ENCODE peak calls at places on chromosome 18, in five cellular contexts. T is HEK293T, I is HepG2, D is H1, F is NT2/D1. V is an unnamed sample.

GRCh38 chr18:29123706-29124530 is 947.0 kb upstream of the CDH2 start:
- DNase-seq in T (no peak), I (no peak), D (no peak), F (no peak), V (no peak)

GRCh38 chr18:33181016-33181415 is 259.5 kb downstream of the CCDC178 start:
- DNase-seq in T (no peak), I (no peak), D (no peak), F (no peak), V (no peak)

GRCh38 chr18:55794288-55795052 is 206.5 kb upstream of the TCF4 start:
- DNase-seq in T (no peak), I (no peak), D (no peak), F (no peak), V (no peak)

GRCh38 chr18:79182047-79182713 is 113.0 kb downstream of the ATP9B start:
- DNase-seq in T (no peak), I (no peak), D (no peak), F (peak), V (no peak)

GRCh38 chr18:9814431-9814830 is 71.3 kb upstream of the TXNDC2 start:
- DNase-seq in T (no peak), I (peak), D (no peak), F (no peak), V (no peak)

GRCh38 chr18:50632895-50633515 is 73.1 kb downstream of the MAPK4 start:
- DNase-seq in T (no peak), I (no peak), D (no peak), F (no peak), V (no peak)

GRCh38 chr18:74252032-74252380 is 39.8 kb downstream of the CYB5A start:
- DNase-seq in T (no peak), I (no peak), D (no peak), F (no peak), V (no peak)

GRCh38 chr18:48816554-48816953 is 134.2 kb downstream of the SMAD7 start:
- DNase-seq in T (no peak), I (no peak), D (no peak), F (no peak), V (no peak)

GRCh38 chr18:58605027-58606020 is 23.6 kb downstream of the ALPK2 start:
- DNase-seq in T (no peak), I (peak), D (no peak), F (no peak), V (peak)
- TF ChIP-seq SUZ12 in T (no peak), I (no peak), D (no peak), F (no peak), V (no peak)

GRCh38 chr18:43719264-43719795 is 442.0 kb upstream of the SYT4 start:
- DNase-seq in T (no peak), I (no peak), D (no peak), F (no peak), V (no peak)
- TF ChIP-seq SUZ12 in T (no peak), I (no peak), D (no peak), F (no peak), V (no peak)

DNA sequence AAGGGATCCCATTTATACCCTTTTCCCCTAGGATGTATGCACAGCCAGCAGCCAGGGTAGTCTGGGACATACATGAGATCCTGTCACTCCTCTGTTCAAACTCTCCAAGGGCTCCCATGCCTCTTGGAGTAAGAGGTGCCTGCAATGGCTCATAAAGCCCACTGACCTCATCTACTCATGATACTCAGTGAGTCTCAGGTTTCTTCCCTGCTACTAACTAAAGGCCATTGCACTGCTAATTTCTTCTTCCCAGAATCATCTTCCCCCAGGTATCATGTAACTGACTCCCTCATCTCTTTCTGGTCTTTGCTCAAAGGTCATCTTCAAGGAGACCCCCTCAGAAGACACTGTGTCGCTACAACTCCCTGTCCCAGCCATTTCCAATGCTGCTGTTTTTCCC is 68.2 kb downstream of the CCBE1 start:
- DNase-seq in T (no peak), I (no peak), D (no peak), F (no peak), V (no peak)
- TF ChIP-seq SUZ12 in T (no peak), I (no peak), D (no peak), F (no peak), V (no peak)

GRCh38 chr18:45255142-45255890 is 360.0 kb upstream of the SLC14A2 start:
- DNase-seq in T (no peak), I (no peak), D (no peak), F (no peak), V (no peak)
- TF ChIP-seq SUZ12 in T (no peak), I (no peak), D (no peak), F (no peak), V (no peak)

GRCh38 chr18:44133483-44133882 is 547.2 kb upstream of the SETBP1 start:
- DNase-seq in T (no peak), I (no peak), D (no peak), F (no peak), V (no peak)
- TF ChIP-seq SUZ12 in T (no peak), I (no peak), D (no peak), F (no peak), V (no peak)

DNA sequence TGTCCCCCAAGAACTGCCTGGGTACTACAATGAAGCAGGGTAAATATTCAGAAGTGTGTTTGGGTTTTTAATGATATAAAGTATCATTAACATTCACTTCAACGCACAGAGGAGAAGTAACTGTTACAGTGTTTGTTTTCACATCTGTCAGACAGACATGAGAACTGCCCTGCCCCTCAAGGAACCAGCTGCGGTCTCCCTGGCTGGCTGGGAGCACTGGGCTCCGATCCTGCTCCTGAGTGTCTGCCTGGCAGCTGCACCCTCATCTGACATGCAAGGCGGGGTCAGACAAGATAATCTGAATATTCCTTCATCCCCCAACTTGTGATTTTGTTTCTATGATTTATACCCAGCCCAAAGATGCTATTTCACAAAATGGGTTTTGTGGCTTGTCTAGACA is 75.5 kb downstream of the MBP start:
- DNase-seq in T (no peak), I (no peak), D (no peak), F (no peak), V (no peak)
- TF ChIP-seq SUZ12 in T (no peak), I (no peak), D (no peak), F (no peak), V (no peak)